ENCODE peak calls at places on chromosomes 12 and 14, in seven cellular contexts. D, O, S, W, H, N and V are unnamed samples. For H3K4me1, the result is how much of the 10 kb centered on the place peaks cover.

GRCh38 chr12:64724201-64724745 is 34.9 kb downstream of the GNS start:
- DNase-seq in D (no peak), O (no peak), S (no peak), W (no peak), H (no peak), N (no peak), V (no peak)

GRCh38 chr12:64232201-64232600 is 10.1 kb upstream of the KICS2 start:
- DNase-seq in D (no peak), O (no peak), S (no peak), W (no peak), H (no peak), N (no peak), V (no peak)

GRCh38 chr14:93824518-93825234 is 36.4 kb upstream of the PRIMA1 start:
- DNase-seq in D (peak), O (no peak), S (no peak), W (no peak), H (no peak), N (no peak), V (no peak)

GRCh38 chr12:122063691-122064033 is 14.9 kb upstream of the MLXIP start:
- DNase-seq in D (no peak), O (peak), S (no peak), W (no peak), H (no peak), N (peak), V (no peak)

GRCh38 chr12:126055521-126055920 is 990.3 kb downstream of the AACS start:
- DNase-seq in D (no peak), O (no peak), S (no peak), W (no peak), H (no peak), N (no peak), V (no peak)

GRCh38 chr14:92173668-92174067 is 51.9 kb downstream of the CPSF2 start:
- DNase-seq in D (no peak), O (no peak), S (peak), W (no peak), H (no peak), N (no peak), V (no peak)

GRCh38 chr12:45122776-45123380 is 72.0 kb upstream of the DBX2 start:
- DNase-seq in D (no peak), O (no peak), S (peak), W (no peak), H (no peak), N (no peak), V (no peak)

GRCh38 chr12:88946377-88946997 is 366.2 kb upstream of the KITLG start:
- DNase-seq in D (no peak), O (no peak), S (peak), W (no peak), H (no peak), N (no peak), V (no peak)

GRCh38 chr14:105852378-105853088 is 326.1 kb downstream of the TMEM121 start:
- DNase-seq in D (peak), O (no peak), S (no peak), W (no peak), H (peak), N (no peak), V (no peak)

GRCh38 chr12:24111101-24111500 is 161.6 kb upstream of the SOX5 start:
- DNase-seq in D (no peak), O (no peak), S (peak), W (no peak), H (no peak), N (no peak), V (no peak)

GRCh38 chr14:68379510-68380303 is 413.2 kb downstream of the ZFP36L1 start:
- DNase-seq in D (no peak), O (no peak), S (no peak), W (no peak), H (no peak), N (no peak), V (no peak)

GRCh38 chr12:69254046-69254445 is 14.7 kb downstream of the CPSF6 start:
- DNase-seq in D (no peak), O (no peak), S (peak), W (no peak), H (no peak), N (no peak), V (no peak)

GRCh38 chr14:73633517-73634332 is 11.1 kb upstream of the DNAL1 start:
- DNase-seq in D (peak), O (peak), S (peak), W (peak), H (peak), N (peak), V (peak)

GRCh38 chr12:104840262-104840661 is 117.8 kb downstream of the SLC41A2 start:
- DNase-seq in D (no peak), O (no peak), S (no peak), W (no peak), H (no peak), N (no peak), V (no peak)

GRCh38 chr14:20441466-20441865 is 5.5 kb upstream of the KLHL33 start:
- DNase-seq in D (no peak), O (no peak), S (no peak), W (no peak), H (no peak), N (no peak), V (no peak)

GRCh38 chr12:53048033-53048779 is 1.7 kb upstream of the TNS2 start:
- DNase-seq in D (no peak), O (peak), S (no peak), W (peak), H (peak), N (peak), V (no peak)

GRCh38 chr14:62162998-62163589 is 400.9 kb downstream of the SNAPC1 start:
- DNase-seq in D (no peak), O (no peak), S (peak), W (no peak), H (no peak), N (no peak), V (peak)

GRCh38 chr14:52268191-52269061 is 928 bp downstream of the PTGDR start:
- DNase-seq in D (no peak), O (no peak), S (peak), W (no peak), H (peak), N (no peak), V (no peak)

GRCh38 chr14:94933411-94933964 is 163.6 kb upstream of the GSC start:
- DNase-seq in D (no peak), O (no peak), S (no peak), W (no peak), H (no peak), N (no peak), V (no peak)

GRCh38 chr14:94936901-94937321 is 167.0 kb upstream of the GSC start:
- DNase-seq in D (no peak), O (peak), S (no peak), W (no peak), H (no peak), N (peak), V (no peak)

GRCh38 chr14:94938016-94938415 is 168.1 kb upstream of the GSC start:
- DNase-seq in D (no peak), O (no peak), S (no peak), W (no peak), H (no peak), N (no peak), V (no peak)

GRCh38 chr14:94935901-94936300 is 166.0 kb upstream of the GSC start:
- DNase-seq in D (no peak), O (no peak), S (no peak), W (no peak), H (no peak), N (no peak), V (no peak)

GRCh38 chr14:94936411-94936892 is 166.5 kb upstream of the GSC start:
- DNase-seq in D (peak), O (peak), S (no peak), W (no peak), H (peak), N (peak), V (peak)
- TF ChIP-seq POLR2A in D (no peak), O (no peak), S (no peak), W (no peak), H (no peak), N (no peak), V (no peak)

DNA sequence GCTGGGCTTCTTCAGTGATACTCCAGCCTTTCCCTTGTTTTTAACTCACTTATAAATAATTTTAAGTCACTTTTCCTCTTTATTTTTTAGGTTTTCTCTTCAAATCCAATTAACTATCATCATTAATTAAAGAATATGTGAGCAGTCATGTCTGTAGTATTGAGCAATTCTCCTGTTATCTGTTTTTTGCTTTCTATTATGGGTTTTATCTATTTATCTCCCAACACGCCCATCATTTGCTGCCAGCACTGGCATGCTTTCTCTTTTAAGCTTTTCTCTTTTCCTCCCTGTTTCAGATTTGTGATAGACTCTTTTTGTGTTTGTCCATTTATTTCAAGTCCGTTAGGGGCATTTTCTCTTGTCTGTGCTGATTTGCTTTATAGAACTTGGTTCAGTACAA is 72.3 kb downstream of the CRADD start:
- DNase-seq in D (no peak), O (no peak), S (no peak), W (no peak), H (no peak), N (no peak), V (no peak)
- H3K27ac ChIP-seq in D (peak), O (no peak), S (no peak), W (no peak), H (no peak), N (peak), V (no peak)

DNA sequence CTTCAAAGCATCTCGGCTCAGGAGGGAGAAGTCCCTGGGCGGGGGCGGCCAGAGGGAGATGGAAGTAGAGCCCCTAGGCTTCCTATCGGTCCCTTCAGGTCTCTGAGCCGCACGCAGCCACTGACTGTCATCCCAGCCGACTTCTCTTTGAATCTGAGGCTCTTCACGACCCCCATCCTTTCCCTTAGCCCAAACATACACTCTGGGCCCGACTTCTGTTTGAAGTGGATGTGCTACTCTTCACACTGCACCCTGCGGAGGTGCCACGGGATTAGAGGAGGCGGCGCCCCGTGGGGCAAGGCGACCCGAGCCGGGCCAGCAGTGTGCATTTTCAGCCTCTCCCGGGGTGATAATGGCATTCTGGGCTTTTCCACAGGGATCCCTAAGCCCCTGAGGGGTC is 6.0 kb upstream of the DACT1 start:
- DNase-seq in D (no peak), O (no peak), S (no peak), W (no peak), H (no peak), N (no peak), V (no peak)
- H3K4me1 ChIP-seq in D (under half), O (under half), S (under half), W (under half), H (under half), N (under half), V (under half)

GRCh38 chr12:120090211-120090610 is 26.3 kb downstream of the RAB35 start:
- DNase-seq in D (no peak), O (no peak), S (no peak), W (no peak), H (no peak), N (no peak), V (no peak)

GRCh38 chr12:120085920-120086319 is 30.6 kb downstream of the RAB35 start:
- DNase-seq in D (no peak), O (no peak), S (no peak), W (no peak), H (no peak), N (no peak), V (no peak)

GRCh38 chr12:120089796-120090195 is 26.8 kb downstream of the RAB35 start:
- DNase-seq in D (no peak), O (no peak), S (no peak), W (no peak), H (no peak), N (no peak), V (no peak)

GRCh38 chr12:120089105-120089504 is 27.4 kb downstream of the RAB35 start:
- DNase-seq in D (no peak), O (no peak), S (no peak), W (no peak), H (no peak), N (no peak), V (no peak)

GRCh38 chr12:120086801-120087621 is 29.5 kb downstream of the RAB35 start:
- DNase-seq in D (peak), O (peak), S (peak), W (peak), H (peak), N (peak), V (peak)
- TF ChIP-seq POLR2A in D (no peak), O (no peak), S (peak), W (no peak), H (no peak), N (no peak), V (no peak)

GRCh38 chr12:76880156-76881023 is 1.6 kb upstream of the CSRP2 start:
- DNase-seq in D (no peak), O (no peak), S (peak), W (no peak), H (no peak), N (no peak), V (no peak)

GRCh38 chr12:76879710-76880025 is 849 bp upstream of the CSRP2 start:
- DNase-seq in D (no peak), O (no peak), S (no peak), W (no peak), H (no peak), N (no peak), V (no peak)

GRCh38 chr12:76876696-76877229 is 2.1 kb downstream of the CSRP2 start:
- DNase-seq in D (no peak), O (no peak), S (no peak), W (no peak), H (no peak), N (no peak), V (no peak)

GRCh38 chr12:76878899-76879709 is at the start of gene CSRP2:
- DNase-seq in D (peak), O (peak), S (peak), W (peak), H (peak), N (peak), V (peak)

GRCh38 chr12:76878045-76878898 is 547 bp downstream of the CSRP2 start:
- DNase-seq in D (no peak), O (no peak), S (no peak), W (peak), H (no peak), N (no peak), V (no peak)
- H3K27ac ChIP-seq in D (peak), O (peak), S (peak), W (peak), H (peak), N (peak), V (peak)

GRCh38 chr12:31588976-31589375 is 2.0 kb downstream of the DENND5B start:
- DNase-seq in D (no peak), O (no peak), S (no peak), W (no peak), H (no peak), N (no peak), V (no peak)
- H3K4me1 ChIP-seq in D (under half), O (under half), S (under half), W (under half), H (under half), N (under half), V (under half)

DNA sequence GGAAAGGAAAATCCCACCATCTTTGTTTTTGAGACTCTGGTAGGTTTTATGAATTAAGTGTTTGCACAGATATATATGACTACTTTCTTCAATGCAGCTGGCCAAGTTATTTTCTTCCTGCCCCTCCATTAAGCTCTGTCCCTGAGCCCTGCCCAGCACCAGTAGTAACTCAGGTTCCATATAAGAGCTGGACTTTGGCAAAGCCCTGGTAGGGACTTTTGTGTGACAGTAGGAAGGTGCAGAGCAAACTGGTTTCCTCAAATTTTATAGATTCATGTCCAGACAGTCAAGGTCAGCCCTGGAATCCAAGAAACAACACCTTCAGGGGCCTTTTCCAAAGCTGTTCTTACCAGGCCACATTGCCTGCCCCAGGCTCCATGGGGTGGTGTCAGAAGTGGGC is 47.3 kb downstream of the SSPN start:
- DNase-seq in D (no peak), O (no peak), S (no peak), W (no peak), H (no peak), N (no peak), V (no peak)
- TF ChIP-seq POLR2A in D (no peak), O (no peak), S (no peak), W (no peak), H (no peak), N (no peak), V (no peak)

GRCh38 chr14:37143500-37143874 is 28.9 kb downstream of the SLC25A21 start:
- DNase-seq in D (no peak), O (no peak), S (no peak), W (no peak), H (no peak), N (no peak), V (no peak)

GRCh38 chr14:37145395-37145794 is 27.0 kb downstream of the SLC25A21 start:
- DNase-seq in D (no peak), O (no peak), S (peak), W (no peak), H (no peak), N (no peak), V (no peak)

GRCh38 chr14:37144729-37145363 is 27.6 kb downstream of the SLC25A21 start:
- DNase-seq in D (no peak), O (no peak), S (no peak), W (no peak), H (no peak), N (no peak), V (no peak)

GRCh38 chr14:37140176-37140575 is 32.2 kb downstream of the SLC25A21 start:
- DNase-seq in D (no peak), O (no peak), S (no peak), W (no peak), H (no peak), N (no peak), V (no peak)

DNA sequence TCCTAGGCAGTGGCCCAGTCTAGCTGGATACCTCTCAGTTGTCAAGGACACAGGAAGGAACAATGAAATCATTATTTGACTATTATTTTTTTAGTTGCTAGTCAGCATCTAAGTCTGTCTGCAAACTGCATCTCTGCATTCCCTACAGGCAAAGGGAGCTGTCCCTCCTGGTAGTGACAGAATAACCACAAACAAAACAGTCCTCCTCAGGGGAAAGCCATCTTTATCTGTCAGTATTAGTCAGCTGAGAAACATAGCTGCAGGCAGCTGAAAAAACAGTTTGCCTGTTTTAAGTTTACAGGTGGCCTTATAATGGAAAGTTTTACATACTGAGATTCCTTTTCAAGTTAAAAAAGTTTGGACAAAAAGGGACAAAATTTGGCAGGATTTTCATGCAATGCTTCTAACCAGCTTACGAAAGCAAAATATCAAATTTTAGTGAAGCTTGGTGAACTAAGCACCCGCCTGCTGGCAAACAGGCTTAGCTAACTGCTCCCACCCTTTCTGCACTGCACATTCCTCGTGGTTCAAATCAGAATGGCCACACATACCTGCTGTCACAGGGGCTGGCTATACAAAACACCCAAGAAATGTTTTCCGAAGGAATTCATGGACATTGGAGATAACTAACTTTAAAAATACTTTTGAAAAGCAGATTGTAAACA is 29.4 kb downstream of the SLC25A21 start:
- DNase-seq in D (no peak), O (no peak), S (peak), W (no peak), H (no peak), N (no peak), V (peak)
- H3K27ac ChIP-seq in D (no peak), O (no peak), S (no peak), W (no peak), H (no peak), N (no peak), V (no peak)

DNA sequence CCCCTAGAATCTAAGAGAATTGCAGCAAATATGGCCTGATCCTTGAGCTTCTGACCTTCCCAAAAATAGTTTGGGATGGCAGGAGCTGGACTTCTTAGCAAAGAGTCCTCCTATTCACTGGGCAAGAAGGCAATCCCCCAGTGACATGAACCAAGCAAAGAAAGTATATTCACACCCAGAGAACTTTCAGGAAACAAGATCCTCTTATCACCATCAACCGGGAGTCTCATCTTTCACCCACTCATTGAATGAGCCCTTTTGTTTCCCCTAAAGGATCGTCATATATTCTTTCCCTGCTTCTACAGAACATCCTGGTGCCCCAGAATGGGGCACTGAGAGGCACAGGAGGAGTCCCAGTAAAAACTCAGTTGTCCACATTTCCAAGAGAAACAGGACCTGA is 19.7 kb downstream of the SPTB start:
- DNase-seq in D (no peak), O (no peak), S (no peak), W (no peak), H (no peak), N (no peak), V (no peak)
- H3K4me1 ChIP-seq in D (under half), O (under half), S (under half), W (under half), H (under half), N (under half), V (under half)